ENCODE peak calls at places on chromosomes 4 and X, in six cellular contexts. One of them, this sample, is unnamed.

GRCh38 chr4:41256131-41256739 is 493 bp upstream of the UCHL1 start:
- DNase-seq in stimulated activated CD8-positive, alpha-beta memory T cell treated with anti-CD3 and anti-CD28 coated beads, Interleukin-7, amount 100 ng/mL, for 24 hours: no peak
- DNase-seq in CD8-positive, alpha-beta memory T cell: no peak
- DNase-seq in AG09309: no peak
- DNase-seq in activated CD4-positive, alpha-beta T cell treated with anti-CD3 and anti-CD28 coated beads for 48 hours: no peak
- DNase-seq in GM20000: no peak
- DNase-seq in this sample: no peak

GRCh38 chr4:140706665-140707064 is 49.5 kb downstream of the TBC1D9 start:
- DNase-seq in CD8-positive, alpha-beta memory T cell: no peak
- DNase-seq in stimulated activated CD8-positive, alpha-beta memory T cell treated with anti-CD3 and anti-CD28 coated beads, Interleukin-7, amount 100 ng/mL, for 24 hours: no peak
- DNase-seq in AG09309: no peak
- DNase-seq in GM20000: no peak
- DNase-seq in activated CD4-positive, alpha-beta T cell treated with anti-CD3 and anti-CD28 coated beads for 48 hours: no peak
- DNase-seq in this sample: no peak

GRCh38 chr4:3643518-3644433 is 111.6 kb upstream of the LRPAP1 start:
- DNase-seq in activated CD4-positive, alpha-beta T cell treated with anti-CD3 and anti-CD28 coated beads for 48 hours: no peak
- DNase-seq in stimulated activated CD8-positive, alpha-beta memory T cell treated with anti-CD3 and anti-CD28 coated beads, Interleukin-7, amount 100 ng/mL, for 24 hours: no peak
- DNase-seq in GM20000: no peak
- DNase-seq in CD8-positive, alpha-beta memory T cell: no peak
- DNase-seq in AG09309: no peak
- DNase-seq in this sample: no peak

GRCh38 chr4:179196511-179196910 is 1754.3 kb upstream of the AGA start:
- DNase-seq in GM20000: no peak
- DNase-seq in CD8-positive, alpha-beta memory T cell: no peak
- DNase-seq in activated CD4-positive, alpha-beta T cell treated with anti-CD3 and anti-CD28 coated beads for 48 hours: no peak
- DNase-seq in AG09309: no peak
- DNase-seq in stimulated activated CD8-positive, alpha-beta memory T cell treated with anti-CD3 and anti-CD28 coated beads, Interleukin-7, amount 100 ng/mL, for 24 hours: no peak
- DNase-seq in this sample: no peak

GRCh38 chrX:10634681-10635161 is 14.3 kb upstream of the MID1 start:
- DNase-seq in AG09309: no peak
- DNase-seq in activated CD4-positive, alpha-beta T cell treated with anti-CD3 and anti-CD28 coated beads for 48 hours: no peak
- DNase-seq in CD8-positive, alpha-beta memory T cell: no peak
- DNase-seq in GM20000: no peak
- DNase-seq in stimulated activated CD8-positive, alpha-beta memory T cell treated with anti-CD3 and anti-CD28 coated beads, Interleukin-7, amount 100 ng/mL, for 24 hours: no peak
- DNase-seq in this sample: no peak

GRCh38 chrX:78650906-78651437 is 8.2 kb downstream of the RTL3 start:
- DNase-seq in CD8-positive, alpha-beta memory T cell: no peak
- DNase-seq in AG09309: peak; percentile 44
- DNase-seq in activated CD4-positive, alpha-beta T cell treated with anti-CD3 and anti-CD28 coated beads for 48 hours: no peak
- DNase-seq in stimulated activated CD8-positive, alpha-beta memory T cell treated with anti-CD3 and anti-CD28 coated beads, Interleukin-7, amount 100 ng/mL, for 24 hours: no peak
- DNase-seq in GM20000: no peak
- DNase-seq in this sample: no peak

GRCh38 chr4:10086506-10087120 is 30.0 kb downstream of the WDR1 start:
- DNase-seq in activated CD4-positive, alpha-beta T cell treated with anti-CD3 and anti-CD28 coated beads for 48 hours: no peak
- DNase-seq in stimulated activated CD8-positive, alpha-beta memory T cell treated with anti-CD3 and anti-CD28 coated beads, Interleukin-7, amount 100 ng/mL, for 24 hours: no peak
- DNase-seq in AG09309: no peak
- DNase-seq in GM20000: no peak
- DNase-seq in CD8-positive, alpha-beta memory T cell: peak; percentile 37
- DNase-seq in this sample: no peak

GRCh38 chr4:55549888-55550287 is 3.2 kb upstream of the CLOCK start:
- DNase-seq in CD8-positive, alpha-beta memory T cell: no peak
- DNase-seq in activated CD4-positive, alpha-beta T cell treated with anti-CD3 and anti-CD28 coated beads for 48 hours: no peak
- DNase-seq in stimulated activated CD8-positive, alpha-beta memory T cell treated with anti-CD3 and anti-CD28 coated beads, Interleukin-7, amount 100 ng/mL, for 24 hours: no peak
- DNase-seq in AG09309: peak; percentile 74
- DNase-seq in GM20000: no peak
- DNase-seq in this sample: no peak

GRCh38 chr4:1208266-1208961 is 36.0 kb upstream of the SPON2 start:
- DNase-seq in CD8-positive, alpha-beta memory T cell: peak; percentile 51
- DNase-seq in stimulated activated CD8-positive, alpha-beta memory T cell treated with anti-CD3 and anti-CD28 coated beads, Interleukin-7, amount 100 ng/mL, for 24 hours: no peak
- DNase-seq in GM20000: no peak
- DNase-seq in activated CD4-positive, alpha-beta T cell treated with anti-CD3 and anti-CD28 coated beads for 48 hours: no peak
- DNase-seq in AG09309: no peak
- DNase-seq in this sample: no peak

This sample was measured in NCI-H446 treated with DMSO at 0.1 percent for 48 hours.